ENCODE peak calls at places on chromosomes 13 and 19, in four cellular contexts. G is endothelial cell of umbilical vein, H is K562, O is HepG2. N is an unnamed sample.

GRCh38 chr19:54523403-54523802 is 20.8 kb downstream of the LAIR2 start:
- DNase-seq in G (peak), H (no peak), O (no peak), N (no peak)

GRCh38 chr13:71879129-71879535 is 12.1 kb upstream of the DACH1 start:
- DNase-seq in H (peak), G (peak), O (peak), N (no peak)

GRCh38 chr13:79459906-79460305 is 21.0 kb upstream of the NDFIP2 start:
- DNase-seq in O (no peak), G (no peak), H (no peak), N (no peak)

GRCh38 chr19:10389863-10390262 is 9.5 kb upstream of the TYK2 start:
- DNase-seq in G (no peak), O (no peak), H (peak), N (peak)

GRCh38 chr19:4878491-4878968 is 11.1 kb upstream of the PLIN3 start:
- DNase-seq in O (no peak), G (no peak), H (no peak), N (no peak)

GRCh38 chr13:26855071-26855470 is 94.5 kb upstream of the GPR12 start:
- DNase-seq in O (no peak), G (no peak), H (no peak), N (no peak)

GRCh38 chr19:3509566-3509989 is 3.5 kb downstream of the FZR1 start:
- DNase-seq in H (peak), O (no peak), G (no peak), N (no peak)

GRCh38 chr19:2986951-2987491 is 9.7 kb downstream of the TLE6 start:
- DNase-seq in H (no peak), G (peak), O (no peak), N (no peak)

GRCh38 chr19:1042689-1043511 is 3.0 kb downstream of the ABCA7 start:
- DNase-seq in H (peak), O (no peak), G (no peak), N (no peak)

GRCh38 chr19:2428027-2428690 is 773 bp upstream of the TIMM13 start:
- DNase-seq in G (no peak), O (no peak), H (peak), N (peak)

GRCh38 chr13:50410921-50411712 is 395.9 kb downstream of the KCNRG start:
- DNase-seq in H (peak), O (peak), G (peak), N (no peak)

GRCh38 chr13:79626924-79627323 is 146.0 kb downstream of the NDFIP2 start:
- DNase-seq in H (no peak), G (no peak), O (no peak), N (no peak)

GRCh38 chr19:54121259-54121658 is 5.7 kb downstream of the PRPF31 start:
- DNase-seq in H (no peak), O (no peak), G (no peak), N (no peak)

GRCh38 chr19:30304540-30304939 is 67.6 kb upstream of the ZNF536 start:
- DNase-seq in G (no peak), O (no peak), H (no peak), N (no peak)

GRCh38 chr13:21371011-21371410 is 88.1 kb downstream of the ZDHHC20 start:
- DNase-seq in O (no peak), H (no peak), G (no peak), N (no peak)

GRCh38 chr19:51887522-51888498 is at the start of gene ZNF577:
- DNase-seq in G (peak), O (no peak), H (no peak), N (peak)

GRCh38 chr13:51873419-51873818 is 11.7 kb downstream of the CCDC70 start:
- DNase-seq in G (no peak), H (no peak), O (no peak), N (no peak)

GRCh38 chr13:46593403-46593802 is 40.4 kb downstream of the LRCH1 start:
- DNase-seq in O (no peak), H (no peak), G (no peak), N (no peak)

GRCh38 chr13:78604782-78605611 is 1.6 kb upstream of the POU4F1 start:
- DNase-seq in O (peak), H (peak), G (no peak), N (peak)

GRCh38 chr13:109651854-109652253 is 134.5 kb downstream of the IRS2 start:
- DNase-seq in O (no peak), G (no peak), H (no peak), N (no peak)

GRCh38 chr13:111186305-111186930 is 71.3 kb downstream of the ARHGEF7 start:
- DNase-seq in H (no peak), O (no peak), G (no peak), N (no peak)

GRCh38 chr13:111183087-111183645 is 68.1 kb downstream of the ARHGEF7 start:
- DNase-seq in G (no peak), H (no peak), O (no peak), N (no peak)

GRCh38 chr13:111184685-111185401 is 69.7 kb downstream of the ARHGEF7 start:
- DNase-seq in O (no peak), H (no peak), G (no peak), N (no peak)

GRCh38 chr13:111183959-111184684 is 69.0 kb downstream of the ARHGEF7 start:
- DNase-seq in O (no peak), H (no peak), G (no peak), N (no peak)

GRCh38 chr13:111187879-111188643 is 73.0 kb downstream of the ARHGEF7 start:
- DNase-seq in O (no peak), H (no peak), G (peak), N (no peak)
- H3K9ac ChIP-seq in O (no peak), H (no peak), G (no peak), N (no peak)

DNA sequence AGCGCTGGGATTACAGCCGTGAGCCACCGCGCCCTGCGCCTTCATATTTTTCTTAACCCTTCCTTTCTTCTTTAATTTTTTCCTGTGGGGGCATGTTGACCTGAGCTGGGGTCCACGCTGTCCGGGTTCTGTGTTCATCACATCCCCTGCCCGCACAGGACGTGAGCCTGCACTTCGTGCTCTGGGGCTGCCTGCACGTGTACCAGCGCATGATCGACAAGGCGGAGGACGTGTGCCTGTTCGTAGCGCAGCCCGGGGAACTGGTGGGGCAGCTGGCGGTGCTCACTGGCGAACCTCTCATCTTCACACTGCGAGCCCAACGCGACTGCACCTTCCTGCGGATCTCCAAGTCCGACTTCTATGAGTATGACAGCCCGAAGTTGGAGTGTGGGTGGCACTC is 14.2 kb downstream of the PNPLA6 start:
- DNase-seq in H (no peak), G (no peak), O (no peak), N (no peak)
- TF ChIP-seq JUN in H (no peak), G (no peak), O (no peak), N (no peak)

GRCh38 chr13:25371608-25372274 is at the start of gene ATP8A2:
- DNase-seq in G (no peak), O (no peak), H (peak), N (no peak)
- H3K9ac ChIP-seq in G (no peak), O (no peak), H (peak), N (peak)

GRCh38 chr13:94524407-94524806 is 44.9 kb upstream of the DCT start:
- DNase-seq in G (no peak), H (no peak), O (no peak), N (no peak)

GRCh38 chr13:94520001-94520400 is 40.5 kb upstream of the DCT start:
- DNase-seq in H (no peak), O (no peak), G (no peak), N (no peak)

GRCh38 chr13:94525781-94526180 is 46.3 kb upstream of the DCT start:
- DNase-seq in G (no peak), H (no peak), O (no peak), N (no peak)
- TF ChIP-seq JUN in G (no peak), H (no peak), O (no peak), N (no peak)

GRCh38 chr13:112968910-112969691 is at the start of gene MCF2L:
- DNase-seq in O (peak), H (no peak), G (peak), N (peak)
- H3K9ac ChIP-seq in O (peak), H (no peak), G (no peak), N (no peak)

N was measured in H1.